ENCODE peak calls at places on chromosome 10, in four cellular contexts. J is keratinocyte, O is Panc1, G is NB4. U is an unnamed sample.

GRCh38 chr10:57247271-57247670 is 886.2 kb upstream of the ZWINT start:
- DNase-seq in O (no peak), G (no peak), J (no peak), U (no peak)

GRCh38 chr10:58282615-58283014 is 13.7 kb downstream of the CISD1 start:
- DNase-seq in J (no peak), O (no peak), G (peak; percentile 64), U (peak; percentile 61)

GRCh38 chr10:117860823-117861222 is 185.9 kb downstream of the RAB11FIP2 start:
- DNase-seq in G (peak; percentile 42), O (peak; percentile 10), J (no peak), U (no peak)

GRCh38 chr10:62231371-62231770 is 37.3 kb downstream of the RTKN2 start:
- DNase-seq in G (no peak), J (no peak), O (peak; percentile 56), U (no peak)

GRCh38 chr10:95304976-95305375 is 14.2 kb upstream of the PDLIM1 start:
- DNase-seq in G (no peak), J (no peak), O (no peak), U (no peak)

GRCh38 chr10:48801026-48801425 is 116.4 kb downstream of the WDFY4 start:
- DNase-seq in O (no peak), G (no peak), J (no peak), U (no peak)

GRCh38 chr10:110657968-110658691 is 14.0 kb downstream of the RBM20 start:
- DNase-seq in J (no peak), O (no peak), G (no peak), U (no peak)

GRCh38 chr10:91201213-91201996 is 19.1 kb upstream of the PCGF5 start:
- DNase-seq in O (no peak), G (peak; percentile 12), J (no peak), U (no peak)

GRCh38 chr10:131418686-131419085 is 107.2 kb upstream of the TCERG1L start:
- DNase-seq in O (no peak), G (no peak), J (no peak), U (no peak)

GRCh38 chr10:6221971-6222751 is 19.4 kb downstream of the PFKFB3 start:
- DNase-seq in J (peak; percentile 35), O (no peak), G (no peak), U (no peak)

GRCh38 chr10:96820730-96821129 is 11.4 kb upstream of the LCOR start:
- DNase-seq in O (no peak), J (no peak), G (no peak), U (no peak)

GRCh38 chr10:5387169-5387568 is 17.5 kb downstream of the TUBAL3 start:
- DNase-seq in O (no peak), G (no peak), J (no peak), U (no peak)

GRCh38 chr10:98269435-98269912 is 1.5 kb upstream of the LOXL4 start:
- DNase-seq in J (peak; percentile 69), O (no peak), G (no peak), U (no peak)

GRCh38 chr10:58573970-58574538 is 61.4 kb downstream of the BICC1 start:
- DNase-seq in O (no peak), G (no peak), J (no peak), U (no peak)

GRCh38 chr10:129780901-129781795 is 182.9 kb downstream of the EBF3 start:
- DNase-seq in G (no peak), O (no peak), J (no peak), U (no peak)

GRCh38 chr10:122116331-122116730 is 127.4 kb downstream of the TACC2 start:
- DNase-seq in O (no peak), J (no peak), G (peak; percentile 64), U (no peak)

GRCh38 chr10:20616918-20617801 is 280.0 kb downstream of the NEBL start:
- DNase-seq in J (no peak), O (no peak), G (peak; percentile 73), U (no peak)

GRCh38 chr10:64277536-64277935 is 756.3 kb downstream of the REEP3 start:
- DNase-seq in J (no peak), O (no peak), G (no peak), U (no peak)

GRCh38 chr10:71493741-71494140 is 97.0 kb downstream of the CDH23 start:
- DNase-seq in O (no peak), G (no peak), J (no peak), U (no peak)

GRCh38 chr10:29254123-29255046 is 34.5 kb upstream of the LYZL1 start:
- DNase-seq in G (peak; percentile 95), J (no peak), O (no peak), U (no peak)

GRCh38 chr10:62025134-62025794 is 123.8 kb downstream of the ARID5B start:
- DNase-seq in G (no peak), O (no peak), J (no peak), U (no peak)

GRCh38 chr10:129602938-129603520 is 136.0 kb downstream of the MGMT start:
- DNase-seq in O (no peak), J (no peak), G (no peak), U (no peak)

GRCh38 chr10:120517881-120518484 is 61.0 kb downstream of the PLPP4 start:
- DNase-seq in J (no peak), G (no peak), O (no peak), U (no peak)

GRCh38 chr10:45257615-45258014 is 57.8 kb downstream of the OR13A1 start:
- DNase-seq in G (no peak), J (no peak), O (no peak), U (no peak)

GRCh38 chr10:89466599-89467035 is 52.2 kb downstream of the IFIT5 start:
- DNase-seq in G (peak; percentile 61), J (peak; percentile 89), O (no peak), U (peak; percentile 4)

GRCh38 chr10:36280396-36280795 is 638.3 kb upstream of the FZD8 start:
- DNase-seq in G (no peak), J (no peak), O (no peak), U (no peak)

GRCh38 chr10:61943699-61944444 is 42.4 kb downstream of the ARID5B start:
- DNase-seq in G (no peak), J (no peak), O (no peak), U (peak; percentile 56)

GRCh38 chr10:128419466-128420019 is 293.3 kb upstream of the MKI67 start:
- DNase-seq in O (no peak), G (no peak), J (no peak), U (no peak)

GRCh38 chr10:131141645-131142445 is 169.7 kb downstream of the TCERG1L start:
- DNase-seq in G (no peak), O (no peak), J (no peak), U (no peak)

GRCh38 chr10:614772-615582 is 74.5 kb downstream of the DIP2C start:
- DNase-seq in G (no peak), J (no peak), O (no peak), U (no peak)

GRCh38 chr10:29712108-29712507 is 77.3 kb upstream of the SVIL start:
- DNase-seq in G (peak; percentile 15), O (no peak), J (no peak), U (no peak)

GRCh38 chr10:69496352-69497234 is 45.3 kb downstream of the TSPAN15 start:
- DNase-seq in J (no peak), G (no peak), O (no peak), U (no peak)

GRCh38 chr10:31754803-31755624 is 173.6 kb downstream of the ARHGAP12 start:
- DNase-seq in G (no peak), J (no peak), O (no peak), U (no peak)

GRCh38 chr10:48478469-48478868 is 126.4 kb downstream of the ARHGAP22 start:
- DNase-seq in O (no peak), J (no peak), G (no peak), U (no peak)

GRCh38 chr10:101005361-101005760 is 5.8 kb downstream of the LZTS2 start:
- DNase-seq in O (no peak), J (no peak), G (no peak), U (no peak)
- TF ChIP-seq CTCF in O (no peak), J (no peak), G (no peak), U (no peak)

GRCh38 chr10:53476650-53477312 is 704.2 kb upstream of the MBL2 start:
- DNase-seq in O (no peak), G (no peak), J (no peak), U (no peak)

GRCh38 chr10:53477313-53477675 is 704.7 kb upstream of the MBL2 start:
- DNase-seq in J (no peak), G (no peak), O (no peak), U (no peak)

DNA sequence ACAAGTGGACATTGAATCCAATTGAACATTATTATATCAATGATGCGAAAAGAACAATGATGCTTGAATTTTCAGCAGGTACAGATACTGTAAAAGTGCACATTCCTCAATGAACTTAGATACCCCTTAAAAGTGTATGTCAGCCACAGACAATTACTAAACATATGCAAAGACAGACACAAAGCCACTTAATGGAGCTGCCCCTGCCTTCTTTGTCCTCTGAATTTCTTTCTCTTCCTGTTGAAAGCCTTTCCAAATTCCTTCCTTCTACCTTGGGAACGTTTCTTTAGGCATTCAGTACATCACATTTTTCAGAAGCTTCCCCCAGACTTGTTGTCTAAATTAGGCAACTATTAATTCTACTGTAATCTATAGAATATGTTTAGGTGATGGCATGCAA is 706.8 kb upstream of the MBL2 start:
- DNase-seq in G (no peak), O (no peak), J (no peak), U (no peak)
- H3K4me3 ChIP-seq in G (no peak overlapping the region), O (no peak overlapping the region), J (no peak overlapping the region), U (no peak overlapping the region)

GRCh38 chr10:123995461-123996131 is 97.8 kb downstream of the CHST15 start:
- DNase-seq in J (no peak), G (peak; percentile 57), O (peak; percentile 56), U (no peak)
- TF ChIP-seq CTCF in J (peak; percentile 69), G (peak; percentile 52), O (peak; percentile 91), U (peak; percentile 76)

DNA sequence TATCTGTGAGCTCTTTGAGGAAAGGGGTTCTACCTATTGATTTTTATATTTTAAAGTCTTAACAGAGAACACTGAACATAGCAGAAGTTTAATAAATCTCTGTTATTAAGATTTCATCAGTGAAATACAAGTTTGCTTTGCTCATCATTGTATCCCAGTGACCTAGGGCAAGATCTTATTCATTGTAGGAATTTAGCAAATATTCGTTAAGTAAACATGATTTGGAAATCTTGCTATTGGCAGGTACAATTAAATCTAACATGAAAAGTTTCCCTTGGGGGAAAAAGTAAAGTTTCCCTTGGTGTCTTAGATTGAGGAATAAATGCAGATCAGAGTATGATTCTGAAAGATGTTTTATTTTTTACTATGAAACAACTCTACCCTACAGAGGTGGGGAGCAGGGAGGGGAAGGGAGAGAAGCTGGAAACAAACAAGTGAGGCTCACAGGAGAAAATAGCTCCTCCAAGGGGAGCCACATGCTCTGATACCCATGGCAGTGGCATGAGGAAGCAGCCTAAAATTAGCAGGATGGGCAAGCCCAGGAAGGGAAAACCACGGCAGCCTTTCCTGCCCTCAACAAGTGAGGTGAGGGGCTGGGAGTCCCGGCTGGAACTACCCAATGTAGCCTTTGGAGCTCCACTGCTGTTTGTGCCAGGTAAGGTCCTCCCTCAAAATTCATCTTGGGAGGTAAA is 12.4 kb upstream of the HERC4 start:
- DNase-seq in G (no peak), J (no peak), O (no peak), U (no peak)
- H3K4me3 ChIP-seq in G (no peak overlapping the region), J (no peak overlapping the region), O (no peak overlapping the region), U (no peak overlapping the region)

GRCh38 chr10:3482200-3482993 is 302.6 kb downstream of the KLF6 start:
- DNase-seq in J (peak; percentile 79), G (peak; percentile 82), O (no peak), U (no peak)
- TF ChIP-seq CTCF in J (no peak), G (no peak), O (no peak), U (no peak)

GRCh38 chr10:37952051-37952815 is 24.2 kb downstream of the ZNF25 start:
- DNase-seq in O (no peak), G (no peak), J (no peak), U (no peak)
- H3K4me3 ChIP-seq in O (no peak overlapping the region), G (no peak overlapping the region), J (no peak overlapping the region), U (no peak overlapping the region)